ENCODE peak calls at places on chromosome 11, in four cellular contexts. A, M, V and J are unnamed samples. For H3K36me3 and H3K4me1, the result is how much of the 10 kb centered on the place peaks cover.

GRCh38 chr11:60629399-60629798 is 70.0 kb upstream of the MS4A8 start:
- DNase-seq in A (no peak), M (no peak), V (no peak), J (no peak)

GRCh38 chr11:109644158-109644557 is 222.2 kb downstream of the C11orf87 start:
- DNase-seq in A (no peak), M (no peak), V (peak), J (no peak)

GRCh38 chr11:33116535-33116934 is 44.7 kb downstream of the CSTF3 start:
- DNase-seq in A (no peak), M (peak), V (no peak), J (no peak)

GRCh38 chr11:3160252-3161031 is 4.7 kb downstream of the OSBPL5 start:
- DNase-seq in A (peak), M (peak), V (peak), J (peak)

GRCh38 chr11:124644426-124645280 is 22.0 kb downstream of the TBRG1 start:
- DNase-seq in A (peak), M (peak), V (peak), J (peak)

GRCh38 chr11:119316729-119317591 is at the start of gene MCAM:
- DNase-seq in A (no peak), M (peak), V (peak), J (peak)

GRCh38 chr11:9609841-9610240 is 36.4 kb downstream of the WEE1 start:
- DNase-seq in A (no peak), M (no peak), V (no peak), J (no peak)

GRCh38 chr11:65505434-65506315 is 6.8 kb downstream of the MALAT1 start:
- DNase-seq in A (peak), M (no peak), V (no peak), J (no peak)

GRCh38 chr11:17572791-17573460 is 25.9 kb downstream of the OTOG start:
- DNase-seq in A (no peak), M (no peak), V (no peak), J (no peak)

GRCh38 chr11:132054822-132055221 is 684.4 kb downstream of the NTM start:
- DNase-seq in A (no peak), M (peak), V (no peak), J (no peak)

GRCh38 chr11:36619502-36619901 is 21.5 kb upstream of the RAG2 start:
- DNase-seq in A (no peak), M (no peak), V (no peak), J (no peak)

GRCh38 chr11:32781721-32782120 is 12.7 kb downstream of the CCDC73 start:
- DNase-seq in A (no peak), M (no peak), V (no peak), J (no peak)

GRCh38 chr11:101063706-101064105 is 65.9 kb downstream of the PGR start:
- DNase-seq in A (no peak), M (no peak), V (no peak), J (no peak)
- H3K4me3 ChIP-seq in A (no peak), M (no peak), V (no peak), J (no peak)

DNA sequence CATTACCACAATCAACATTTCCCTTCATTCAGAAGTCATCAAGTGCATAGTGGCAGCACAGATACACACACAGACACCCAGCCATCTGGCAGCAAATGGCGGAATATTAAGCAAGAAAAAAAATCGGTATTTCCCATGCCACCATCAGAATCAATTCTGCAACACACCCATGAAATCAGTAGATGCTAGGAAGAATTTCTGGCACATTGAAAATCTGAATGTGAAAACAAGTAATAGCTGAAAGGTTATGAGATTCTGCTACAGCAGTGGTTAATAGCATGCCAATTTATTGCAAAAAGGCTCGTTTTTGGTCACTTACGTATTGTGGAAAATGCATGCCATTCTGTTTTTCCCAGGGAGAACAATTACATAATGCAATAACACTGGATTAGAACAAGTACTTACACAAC is 91.1 kb downstream of the PICALM start:
- DNase-seq in A (no peak), M (no peak), V (no peak), J (no peak)
- H3K36me3 ChIP-seq in A (under half), M (under half), V (half or more), J (under half)

GRCh38 chr11:12161603-12162350 is 51.4 kb downstream of the MICAL2 start:
- DNase-seq in A (no peak), M (no peak), V (no peak), J (no peak)
- H3K4me1 ChIP-seq in A (half or more), M (half or more), V (half or more), J (under half)

GRCh38 chr11:100687630-100688395 is 725 bp downstream of the ARHGAP42 start:
- DNase-seq in A (peak), M (peak), V (peak), J (peak)
- H3K4me3 ChIP-seq in A (peak), M (peak), V (peak), J (peak)

GRCh38 chr11:28083118-28083517 is 24.8 kb downstream of the KIF18A start:
- DNase-seq in A (no peak), M (no peak), V (no peak), J (no peak)
- H3K36me3 ChIP-seq in A (under half), M (under half), V (under half), J (under half)